ENCODE peak calls at places on chromosomes 4 and X, in four cellular contexts. P is left ventricle myocardium inferior, I is IMR-90, X is fibroblast of lung. F is an unnamed sample.
A peak's percentile ranks its signal among the peaks of the same experiment; 100 is the strongest.

GRCh38 chr4:17013382-17014006 is 115.0 kb upstream of the LDB2 start:
- DNase-seq in I (peak; percentile 65), X (no peak), P (no peak), F (no peak)

GRCh38 chr4:7877131-7877530 is 62.5 kb downstream of the AFAP1 start:
- DNase-seq in I (no peak), X (no peak), P (no peak), F (no peak)

GRCh38 chr4:144350706-144351105 is 210.2 kb upstream of the GYPA start:
- DNase-seq in I (no peak), X (peak; percentile 8), P (no peak), F (no peak)

GRCh38 chr4:62162606-62163005 is 962.5 kb downstream of the ADGRL3 start:
- DNase-seq in P (no peak), I (no peak), X (no peak), F (no peak)

GRCh38 chr4:80173841-80174240 is 23.5 kb upstream of the PRDM8 start:
- DNase-seq in P (no peak), X (no peak), I (peak; percentile 64), F (no peak)

GRCh38 chrX:24266996-24267395 is 46.9 kb downstream of the SUPT20HL2 start:
- DNase-seq in P (no peak), I (peak; percentile 44), X (no peak), F (no peak)

GRCh38 chr4:88104902-88105610 is 53.4 kb downstream of the ABCG2 start:
- DNase-seq in P (no peak), I (peak; percentile 88), X (peak; percentile 69), F (no peak)

GRCh38 chr4:16775411-16776154 is 122.9 kb downstream of the LDB2 start:
- DNase-seq in X (no peak), I (no peak), P (no peak), F (no peak)

GRCh38 chr4:151267822-151268535 is 9.0 kb upstream of the PRSS48 start:
- DNase-seq in P (no peak), X (no peak), I (peak; percentile 41), F (no peak)

GRCh38 chr4:123127865-123128264 is 205.5 kb upstream of the NUDT6 start:
- DNase-seq in X (no peak), P (no peak), I (no peak), F (no peak)

GRCh38 chrX:149527705-149528104 is 13.1 kb upstream of the EOLA1 start:
- DNase-seq in X (no peak), I (peak; percentile 28), P (no peak), F (no peak)

GRCh38 chr4:181061787-181062186 is 1181.4 kb upstream of the TENM3 start:
- DNase-seq in I (no peak), P (no peak), X (no peak), F (no peak)

GRCh38 chr4:9384126-9384525 is 21.2 kb downstream of the USP17L30 start:
- DNase-seq in X (no peak), I (no peak), P (no peak), F (no peak)

GRCh38 chr4:177100307-177100706 is 209.4 kb upstream of the NEIL3 start:
- DNase-seq in P (no peak), I (no peak), X (no peak), F (no peak)

GRCh38 chrX:69280956-69281355 is 115.7 kb upstream of the PJA1 start:
- DNase-seq in I (no peak), P (no peak), X (peak; percentile 5), F (no peak)

GRCh38 chr4:20046179-20046578 is 205.5 kb upstream of the SLIT2 start:
- DNase-seq in X (no peak), P (no peak), I (no peak), F (no peak)

GRCh38 chr4:88185916-88186315 is 27.5 kb upstream of the ABCG2 start:
- DNase-seq in X (peak; percentile 62), P (no peak), I (peak; percentile 90), F (no peak)

GRCh38 chrX:101999644-102000539 is 68.1 kb upstream of the ZMAT1 start:
- DNase-seq in I (no peak), X (no peak), P (no peak), F (no peak)

GRCh38 chrX:40773809-40774208 is 38.5 kb upstream of the MED14 start:
- DNase-seq in I (peak; percentile 60), X (peak; percentile 19), P (no peak), F (no peak)

GRCh38 chr4:12293906-12294525 is 865.3 kb upstream of the HS3ST1 start:
- DNase-seq in X (no peak), I (no peak), P (no peak), F (peak; percentile 22)

GRCh38 chrX:19904778-19905367 is 17.5 kb upstream of the SH3KBP1 start:
- DNase-seq in P (no peak), I (peak; percentile 63), X (peak; percentile 67), F (no peak)

GRCh38 chrX:153301746-153302145 is 19.8 kb downstream of the PNMA6F start:
- DNase-seq in I (no peak), X (no peak), P (no peak), F (no peak)

GRCh38 chr4:101136373-101137370 is 210.7 kb downstream of the PPP3CA start:
- DNase-seq in P (no peak), I (no peak), X (no peak), F (no peak)

GRCh38 chr4:169272265-169272886 is 1.6 kb upstream of the SH3RF1 start:
- DNase-seq in P (no peak), X (peak; percentile 50), I (peak; percentile 84), F (peak; percentile 97)

GRCh38 chrX:138954976-138955375 is 243.5 kb upstream of the FGF13 start:
- DNase-seq in P (no peak), X (no peak), I (no peak), F (no peak)

GRCh38 chrX:153438522-153438921 is 7.3 kb downstream of the TREX2 start:
- DNase-seq in P (no peak), X (no peak), I (peak; percentile 7), F (peak; percentile 87)

GRCh38 chr4:75158451-75158850 is 225.5 kb downstream of the PARM1 start:
- DNase-seq in I (no peak), X (no peak), P (no peak), F (no peak)

GRCh38 chr4:167452922-167453321 is 218.6 kb upstream of the SPOCK3 start:
- DNase-seq in P (no peak), I (no peak), X (no peak), F (no peak)

GRCh38 chr4:82431026-82431745 is 796 bp downstream of the ENOPH1 start:
- DNase-seq in P (no peak), I (peak; percentile 39), X (no peak), F (peak; percentile 89)

DNA sequence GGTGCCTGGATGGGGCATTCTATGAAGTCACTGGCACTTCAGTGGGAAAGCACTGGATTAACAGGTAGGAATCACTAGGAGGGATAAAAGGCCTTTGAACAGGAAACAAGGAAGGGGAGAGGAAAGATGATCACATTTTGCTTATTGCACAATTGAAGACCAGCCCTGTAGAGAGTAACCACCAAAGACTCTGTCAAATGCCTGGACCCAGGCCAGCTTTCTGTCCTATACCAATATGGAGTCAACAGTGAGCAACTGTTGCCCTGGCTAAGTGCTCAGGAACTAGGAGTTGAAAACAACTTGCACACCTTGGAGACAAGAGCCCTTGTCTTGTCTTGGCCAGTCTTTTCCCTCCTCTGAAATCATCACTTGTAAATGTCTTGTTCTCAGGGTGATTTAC is 14.1 kb upstream of the RTL3 start:
- DNase-seq in X (no peak), I (no peak), P (no peak), F (no peak)
- H3K9me3 ChIP-seq in X (no peaks in the 10 kb centered on the region), I (no peaks in the 10 kb centered on the region), P (no peaks in the 10 kb centered on the region), F (no peaks in the 10 kb centered on the region)

DNA sequence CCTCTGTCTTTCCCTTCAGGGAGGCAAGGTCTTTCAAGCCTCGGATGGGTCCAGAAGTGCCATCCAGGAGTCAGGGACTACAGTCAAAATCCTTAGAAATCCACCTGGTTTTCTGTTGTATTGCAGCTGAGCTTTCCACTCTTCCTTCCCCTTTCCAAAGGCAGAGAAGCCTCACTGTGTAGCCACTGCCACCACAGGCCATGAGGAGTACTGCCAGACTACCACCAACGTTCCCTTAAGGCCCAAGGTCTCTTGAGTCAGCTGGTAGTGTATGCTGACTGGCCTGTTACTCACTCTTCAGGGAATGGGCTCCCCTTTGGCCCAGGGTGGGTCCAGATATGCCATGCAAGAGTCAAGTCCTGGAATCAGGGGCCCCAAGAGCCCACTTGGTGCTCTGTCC is 1454.1 kb downstream of the PCDH19 start:
- DNase-seq in X (no peak), I (no peak), P (no peak), F (no peak)
- TF ChIP-seq CTCF in X (no peak), I (no peak), P (no peak), F (no peak)

GRCh38 chr4:103199009-103199408 is 866 bp upstream of the CENPE start:
- DNase-seq in I (no peak), X (no peak), P (no peak), F (no peak)
- H3K27ac ChIP-seq in I (no peak overlapping the region), X (peak overlapping the region; percentile 86), P (no peak overlapping the region), F (no peak overlapping the region)

GRCh38 chrX:2360731-2361130 is 140.0 kb downstream of the DHRSX start:
- DNase-seq in I (no peak), X (no peak), P (no peak), F (no peak)
- H3K9me3 ChIP-seq in I (no peaks in the 10 kb centered on the region), X (no peaks in the 10 kb centered on the region), P (peaks cover 19% of the 10 kb centered on the region), F (no peaks in the 10 kb centered on the region)

GRCh38 chr4:24793219-24794005 is 2.0 kb upstream of the SOD3 start:
- DNase-seq in P (no peak), X (no peak), I (peak; percentile 19), F (no peak)
- TF ChIP-seq CTCF in P (peak; percentile 25), X (peak; percentile 37), I (peak; percentile 22), F (peak; percentile 46)

GRCh38 chrX:1658083-1658463 is 43.2 kb downstream of the ASMT start:
- DNase-seq in P (no peak), I (no peak), X (no peak), F (no peak)
- H3K27ac ChIP-seq in P (no peak overlapping the region), I (no peak overlapping the region), X (no peak overlapping the region), F (no peak overlapping the region)

GRCh38 chrX:63426519-63426918 is 75.4 kb upstream of the SPIN4 start:
- DNase-seq in P (no peak), X (no peak), I (no peak), F (no peak)
- H3K9me3 ChIP-seq in P (no peaks in the 10 kb centered on the region), X (no peaks in the 10 kb centered on the region), I (no peaks in the 10 kb centered on the region), F (no peaks in the 10 kb centered on the region)

GRCh38 chr4:158861766-158862165 is 92.9 kb downstream of the FNIP2 start:
- DNase-seq in P (no peak), I (no peak), X (no peak), F (no peak)
- TF ChIP-seq CTCF in P (no peak), I (no peak), X (no peak), F (no peak)

GRCh38 chr4:97498875-97499274 is 644.4 kb downstream of the STPG2 start:
- DNase-seq in I (no peak), X (no peak), P (no peak), F (no peak)
- H3K27ac ChIP-seq in I (no peak overlapping the region), X (no peak overlapping the region), P (no peak overlapping the region), F (no peak overlapping the region)

F was measured in osteoblast.